ENCODE peak calls at places on chromosomes 13 and 19, in nine cellular contexts. T is tibial artery, X is mesendoderm, R is H9, E is ascending aorta, Q is substantia nigra, B is GM23338, S is upper lobe of right lung, G is adrenal gland. I is an unnamed sample.

GRCh38 chr13:40243047-40243446 is 423.4 kb downstream of the FOXO1 start:
- DNase-seq in T (no peak), X (no peak), R (no peak), E (no peak), Q (no peak), B (no peak), S (no peak), G (no peak), I (no peak)

GRCh38 chr13:49791753-49792549 is 531 bp downstream of the KPNA3 start:
- DNase-seq in T (peak), X (peak), R (peak), E (peak), Q (peak), B (peak), S (peak), G (peak), I (peak)

GRCh38 chr13:41019027-41019487 is at the start of gene ELF1:
- DNase-seq in T (peak), X (peak), R (no peak), E (peak), Q (peak), B (peak), S (no peak), G (peak), I (no peak)

GRCh38 chr19:33194884-33195710 is 967 bp downstream of the LRP3 start:
- DNase-seq in T (no peak), X (peak), R (no peak), E (no peak), Q (no peak), B (peak), S (peak), G (peak), I (peak)

GRCh38 chr13:114149774-114150740 is 17.6 kb upstream of the RASA3 start:
- DNase-seq in T (no peak), X (no peak), R (no peak), E (no peak), Q (no peak), B (no peak), S (no peak), G (no peak), I (no peak)

GRCh38 chr13:72293206-72293605 is 426.2 kb upstream of the DACH1 start:
- DNase-seq in T (no peak), X (no peak), R (no peak), E (no peak), Q (no peak), B (no peak), S (no peak), G (no peak), I (no peak)

GRCh38 chr13:41327994-41328778 is 17.1 kb downstream of the NAA16 start:
- DNase-seq in T (no peak), X (no peak), R (no peak), E (no peak), Q (no peak), B (no peak), S (no peak), G (no peak), I (no peak)

GRCh38 chr19:48997972-48998371 is 4.3 kb downstream of the RUVBL2 start:
- DNase-seq in T (no peak), X (peak), R (peak), E (no peak), Q (no peak), B (peak), S (no peak), G (peak), I (peak)

GRCh38 chr13:106561551-106562170 is 6.3 kb downstream of the ARGLU1 start:
- DNase-seq in T (no peak), X (peak), R (no peak), E (no peak), Q (peak), B (no peak), S (no peak), G (no peak), I (no peak)

GRCh38 chr13:24660023-24660806 is 20.0 kb upstream of the ATP12A start:
- DNase-seq in T (no peak), X (no peak), R (no peak), E (no peak), Q (no peak), B (no peak), S (no peak), G (no peak), I (no peak)

GRCh38 chr19:35153701-35154534 is 617 bp upstream of the FXYD5 start:
- DNase-seq in T (no peak), X (peak), R (peak), E (no peak), Q (no peak), B (peak), S (peak), G (no peak), I (peak)

GRCh38 chr19:4035582-4035981 is 28.0 kb downstream of the PIAS4 start:
- DNase-seq in T (no peak), X (no peak), R (no peak), E (no peak), Q (no peak), B (no peak), S (no peak), G (no peak), I (no peak)

GRCh38 chr13:27644302-27644701 is 22.6 kb downstream of the POLR1D start:
- DNase-seq in T (no peak), X (no peak), R (no peak), E (no peak), Q (no peak), B (no peak), S (no peak), G (peak), I (no peak)

GRCh38 chr19:38385057-38385803 is 2.6 kb downstream of the GGN start:
- DNase-seq in T (no peak), X (no peak), R (peak), E (no peak), Q (no peak), B (no peak), S (no peak), G (no peak), I (no peak)

GRCh38 chr13:27919934-27920676 is at the start of gene PDX1:
- DNase-seq in T (no peak), X (peak), R (peak), E (no peak), Q (no peak), B (peak), S (no peak), G (peak), I (peak)

GRCh38 chr13:97928306-97928705 is 25.2 kb upstream of the IPO5 start:
- DNase-seq in T (no peak), X (no peak), R (no peak), E (no peak), Q (no peak), B (no peak), S (no peak), G (no peak), I (no peak)

GRCh38 chr19:52190679-52191293 is 934 bp downstream of the PPP2R1A start:
- DNase-seq in T (no peak), X (peak), R (no peak), E (no peak), Q (no peak), B (peak), S (peak), G (peak), I (peak)

GRCh38 chr13:66835040-66835628 is 395.0 kb downstream of the PCDH9 start:
- DNase-seq in T (peak), X (peak), R (no peak), E (peak), Q (peak), B (no peak), S (no peak), G (peak), I (peak)

GRCh38 chr13:112330479-112331407 is 45.4 kb upstream of the SPACA7 start:
- DNase-seq in T (no peak), X (no peak), R (no peak), E (no peak), Q (no peak), B (peak), S (no peak), G (peak), I (peak)

GRCh38 chr19:32720216-32720935 is 809 bp downstream of the TDRD12 start:
- DNase-seq in T (no peak), X (no peak), R (no peak), E (no peak), Q (no peak), B (peak), S (no peak), G (no peak), I (peak)

GRCh38 chr13:80341771-80342271 is 895 bp upstream of the SPRY2 start:
- DNase-seq in T (peak), X (peak), R (peak), E (peak), Q (peak), B (peak), S (peak), G (peak), I (peak)

GRCh38 chr13:29000802-29001201 is 180.7 kb downstream of the MTUS2 start:
- DNase-seq in T (no peak), X (no peak), R (no peak), E (no peak), Q (no peak), B (no peak), S (no peak), G (no peak), I (no peak)

GRCh38 chr19:38551450-38551813 is 66.3 kb downstream of the MAP4K1 start:
- DNase-seq in T (no peak), X (no peak), R (no peak), E (no peak), Q (no peak), B (no peak), S (no peak), G (no peak), I (no peak)

GRCh38 chr13:59700281-59700680 is 463.4 kb downstream of the DIAPH3 start:
- DNase-seq in T (no peak), X (no peak), R (no peak), E (no peak), Q (no peak), B (no peak), S (no peak), G (no peak), I (no peak)

GRCh38 chr13:108220042-108220441 is 1.9 kb downstream of the ABHD13 start:
- DNase-seq in T (no peak), X (peak), R (no peak), E (no peak), Q (no peak), B (peak), S (no peak), G (no peak), I (peak)

GRCh38 chr13:48232420-48233096 is 448 bp upstream of the ITM2B start:
- DNase-seq in T (peak), X (peak), R (no peak), E (no peak), Q (no peak), B (peak), S (no peak), G (peak), I (peak)

GRCh38 chr13:109162248-109163051 is 533.0 kb downstream of the MYO16 start:
- DNase-seq in T (no peak), X (no peak), R (no peak), E (no peak), Q (no peak), B (no peak), S (no peak), G (no peak), I (no peak)

GRCh38 chr19:531753-532571 is at the start of gene CDC34:
- DNase-seq in T (no peak), X (no peak), R (no peak), E (no peak), Q (no peak), B (no peak), S (no peak), G (no peak), I (peak)

GRCh38 chr19:29909545-29909944 is 32.5 kb upstream of the URI1 start:
- DNase-seq in T (no peak), X (no peak), R (no peak), E (no peak), Q (no peak), B (no peak), S (no peak), G (no peak), I (no peak)

GRCh38 chr19:42295342-42295741 is 6.6 kb upstream of the PRR19 start:
- DNase-seq in T (no peak), X (no peak), R (no peak), E (no peak), Q (no peak), B (no peak), S (no peak), G (no peak), I (no peak)

DNA sequence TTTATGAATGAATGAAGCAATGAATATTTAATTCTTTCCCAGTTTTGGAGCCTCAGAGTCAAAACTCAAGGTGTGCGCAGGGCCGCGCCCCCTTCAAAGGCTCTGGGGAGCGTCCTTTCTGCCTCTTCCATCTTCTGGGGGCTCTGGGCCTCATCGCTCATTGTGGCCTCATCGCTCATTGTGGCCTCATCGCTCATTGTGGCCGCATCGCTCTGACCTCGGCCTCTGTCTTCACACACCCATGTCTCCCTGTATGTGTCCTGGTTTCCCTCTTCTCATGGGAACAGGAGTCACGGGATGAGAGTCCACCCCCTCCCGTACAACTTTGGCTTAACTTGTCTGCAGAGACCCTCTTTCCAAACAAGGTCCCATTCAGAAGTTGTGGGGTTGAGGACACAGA is 3.2 kb upstream of the MEX3D start:
- DNase-seq in T (no peak), X (no peak), R (no peak), E (no peak), Q (no peak), B (no peak), S (no peak), G (no peak), I (no peak)
- H3K27ac ChIP-seq in T (no peak), X (no peak), R (no peak), E (no peak), Q (no peak), B (no peak), S (no peak), G (no peak), I (no peak)

GRCh38 chr13:93413972-93414717 is 187.5 kb downstream of the GPC6 start:
- DNase-seq in T (no peak), X (peak), R (no peak), E (no peak), Q (no peak), B (peak), S (no peak), G (no peak), I (no peak)
- H3K27ac ChIP-seq in T (peak), X (no peak), R (no peak), E (no peak), Q (no peak), B (no peak), S (no peak), G (no peak), I (no peak)

GRCh38 chr13:51728972-51729371 is 75.0 kb downstream of the DHRS12 start:
- DNase-seq in T (no peak), X (no peak), R (no peak), E (no peak), Q (no peak), B (peak), S (no peak), G (no peak), I (no peak)
- H3K27ac ChIP-seq in T (peak), X (no peak), R (no peak), E (peak), Q (no peak), B (no peak), S (no peak), G (no peak), I (no peak)

DNA sequence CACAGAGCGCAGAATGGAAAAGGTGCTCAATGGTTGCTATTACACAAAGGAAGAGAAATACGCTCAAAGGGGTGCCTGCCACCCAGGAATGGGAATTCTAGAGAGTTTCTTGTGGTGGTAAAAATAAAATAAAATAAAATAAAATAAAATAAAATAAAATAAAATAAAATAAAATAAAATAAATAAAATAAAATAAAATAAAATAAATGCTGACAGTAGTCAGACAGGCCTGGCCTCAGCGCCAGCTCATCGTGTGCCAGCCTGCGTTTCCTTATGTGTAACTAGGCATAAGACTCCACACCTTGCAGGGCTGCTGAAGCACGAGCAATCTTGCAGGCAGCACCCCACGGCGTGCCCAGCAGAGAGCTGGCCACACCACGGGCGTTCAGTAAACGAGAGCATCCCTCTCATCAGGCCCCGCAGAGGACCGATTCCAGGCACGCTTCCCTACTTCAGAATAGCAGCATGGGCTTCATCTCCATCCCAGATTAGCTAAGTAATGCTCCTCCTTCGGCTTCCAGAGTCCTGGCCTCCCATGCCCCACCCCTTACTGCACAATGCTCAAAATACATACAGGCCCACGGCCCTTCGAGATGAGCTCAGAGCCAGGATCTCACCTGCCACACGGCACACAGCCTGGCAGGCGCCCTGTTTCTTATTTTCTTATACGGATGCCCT is 5.6 kb downstream of the NAPA start:
- DNase-seq in T (no peak), X (no peak), R (no peak), E (no peak), Q (no peak), B (no peak), S (no peak), G (no peak), I (no peak)
- H3K27ac ChIP-seq in T (peak), X (no peak), R (no peak), E (peak), Q (peak), B (no peak), S (peak), G (peak), I (no peak)

DNA sequence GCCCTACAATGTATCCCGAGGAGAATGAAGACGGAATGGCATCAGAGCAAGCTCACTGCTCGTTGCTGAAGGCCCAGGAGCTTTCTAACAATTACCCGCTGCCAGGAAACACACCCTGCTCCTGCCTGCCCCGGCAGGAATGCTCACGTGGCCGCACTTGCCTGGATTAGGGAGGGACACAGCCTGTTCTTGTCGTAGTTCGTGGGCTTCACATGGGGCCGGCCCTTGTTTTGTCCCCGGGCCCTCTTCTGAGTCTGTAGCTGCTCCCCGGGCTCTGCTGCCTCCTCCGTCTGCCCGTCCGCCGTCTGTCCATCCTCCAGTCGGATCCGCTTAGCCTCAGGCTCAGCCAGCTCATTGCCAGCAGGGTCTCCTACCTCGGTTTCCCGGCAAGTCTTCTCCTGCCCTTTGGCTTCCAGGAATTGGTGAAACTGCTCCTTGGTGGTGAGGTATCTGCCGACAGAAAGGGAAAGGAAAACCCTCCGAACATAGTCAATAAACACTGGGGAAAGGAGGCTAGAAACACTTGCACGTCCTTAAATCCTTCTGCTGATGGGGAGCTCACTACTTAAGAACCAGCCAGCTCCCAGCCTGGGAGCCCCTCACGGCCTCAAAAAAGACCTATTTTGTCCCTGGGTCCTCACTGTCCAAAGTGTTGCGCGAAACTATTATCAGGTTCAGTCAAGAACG is 934 bp downstream of the DUS3L start:
- DNase-seq in T (no peak), X (no peak), R (no peak), E (no peak), Q (no peak), B (no peak), S (no peak), G (no peak), I (no peak)
- H3K27ac ChIP-seq in T (peak), X (no peak), R (no peak), E (peak), Q (peak), B (no peak), S (peak), G (no peak), I (no peak)

DNA sequence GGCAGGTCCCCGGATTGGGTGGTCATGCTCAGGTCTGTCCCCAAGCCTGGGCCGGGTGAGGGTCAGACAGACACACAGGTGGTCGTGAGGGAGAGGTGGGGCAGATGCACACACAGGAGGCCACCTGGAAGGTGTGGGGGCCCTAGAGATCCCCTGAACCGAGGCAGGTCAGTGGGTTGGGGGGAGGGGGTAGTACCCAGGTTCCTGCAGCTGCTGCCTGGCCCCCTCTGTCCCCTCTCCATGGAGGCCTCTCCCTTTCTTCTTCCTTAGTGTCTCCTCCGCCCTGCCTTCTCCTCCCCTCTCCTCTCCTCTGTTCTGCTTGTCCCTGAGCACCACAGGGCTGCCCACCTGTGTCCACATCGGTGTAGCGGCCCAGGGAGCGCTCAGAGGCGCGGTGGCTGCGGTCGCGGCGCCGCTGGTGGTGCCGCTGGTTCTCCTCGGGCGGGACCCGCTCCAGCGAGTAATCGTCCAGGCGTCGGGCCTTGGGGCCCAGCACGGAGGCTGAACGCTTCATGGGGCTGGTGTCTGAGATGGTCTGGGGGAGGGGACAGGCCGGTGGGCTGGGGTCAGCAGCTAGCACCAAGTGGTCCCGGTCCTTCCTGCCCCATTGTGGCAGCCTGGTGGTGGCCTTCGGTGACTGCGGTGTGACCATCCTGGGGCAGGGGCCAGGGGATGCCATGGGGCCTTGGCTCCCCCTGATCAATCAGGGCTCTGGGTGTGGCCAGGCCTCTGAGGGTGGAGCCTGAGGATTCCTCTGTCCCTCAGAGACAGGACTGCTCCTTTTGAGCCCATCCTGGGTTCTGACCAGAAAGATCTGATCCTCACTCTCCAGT is 59.0 kb downstream of the IER2 start:
- DNase-seq in T (no peak), X (no peak), R (peak), E (no peak), Q (no peak), B (peak), S (no peak), G (no peak), I (peak)
- H3K27ac ChIP-seq in T (peak), X (no peak), R (no peak), E (no peak), Q (no peak), B (no peak), S (no peak), G (no peak), I (no peak)

GRCh38 chr13:73608157-73608516 is 526.1 kb downstream of the KLF12 start:
- DNase-seq in T (no peak), X (no peak), R (no peak), E (no peak), Q (no peak), B (no peak), S (no peak), G (no peak), I (no peak)
- H3K27ac ChIP-seq in T (no peak), X (no peak), R (no peak), E (no peak), Q (no peak), B (no peak), S (peak), G (no peak), I (no peak)